ENCODE peak calls at places on chromosomes 16 and 17, in ten cellular contexts. W, D, I, X, Q, O, N, H, K and E are unnamed samples.

GRCh38 chr16:67528222-67528869 is at the start of gene RIPOR1:
- DNase-seq in O (peak), X (peak), K (peak), W (peak), Q (peak), H (no peak), D (no peak), I (peak), N (no peak), E (no peak)

GRCh38 chr17:50665838-50666237 is 31.2 kb downstream of the ABCC3 start:
- DNase-seq in D (no peak), N (no peak), K (no peak), O (no peak), H (no peak), Q (no peak), I (no peak), X (no peak), W (no peak), E (no peak)

GRCh38 chr17:30950669-30951399 is 20.0 kb upstream of the RNF135 start:
- DNase-seq in W (peak), H (peak), D (no peak), O (no peak), K (no peak), N (no peak), Q (peak), X (peak), I (peak), E (peak)

GRCh38 chr17:52986056-52986662 is 827.6 kb upstream of the CA10 start:
- DNase-seq in N (no peak), K (no peak), D (no peak), W (peak), X (no peak), Q (no peak), O (no peak), H (no peak), I (no peak), E (no peak)

GRCh38 chr16:20879175-20880053 is 20.7 kb downstream of the DCUN1D3 start:
- DNase-seq in X (no peak), K (no peak), H (no peak), Q (peak), N (peak), D (no peak), O (no peak), I (peak), W (peak), E (no peak)

GRCh38 chr17:2418572-2418971 is 17.7 kb upstream of the MNT start:
- DNase-seq in N (no peak), X (no peak), H (no peak), K (no peak), O (no peak), D (no peak), I (no peak), Q (no peak), W (peak), E (no peak)

GRCh38 chr17:8315740-8316217 is 5.7 kb downstream of the ARHGEF15 start:
- DNase-seq in X (no peak), I (no peak), Q (no peak), K (no peak), H (no peak), N (no peak), D (no peak), O (peak), W (no peak), E (no peak)

GRCh38 chr17:38590988-38591758 is 14.6 kb downstream of the SRCIN1 start:
- DNase-seq in I (no peak), W (peak), D (no peak), K (no peak), X (no peak), O (no peak), Q (peak), N (no peak), H (no peak), E (peak)

GRCh38 chr16:66561381-66562080 is 4.7 kb upstream of the CMTM1 start:
- DNase-seq in D (no peak), H (no peak), X (no peak), O (no peak), W (no peak), Q (no peak), K (no peak), N (no peak), I (no peak), E (no peak)

GRCh38 chr17:48051278-48051677 is 3.1 kb downstream of the NFE2L1 start:
- DNase-seq in Q (no peak), I (no peak), N (no peak), D (no peak), H (no peak), K (no peak), X (peak), O (no peak), W (no peak), E (no peak)

GRCh38 chr16:30651124-30652004 is 604 bp downstream of the PRR14 start:
- DNase-seq in K (peak), D (peak), X (peak), Q (peak), H (peak), I (peak), O (peak), N (peak), W (peak), E (peak)

GRCh38 chr17:39705786-39706348 is 6.0 kb downstream of the ERBB2 start:
- DNase-seq in N (peak), K (no peak), I (no peak), W (no peak), O (peak), H (no peak), Q (no peak), X (no peak), D (peak), E (peak)

GRCh38 chr16:14309906-14310305 is 238.8 kb downstream of the MRTFB start:
- DNase-seq in O (peak), D (no peak), N (peak), K (no peak), X (no peak), Q (peak), W (no peak), H (no peak), I (peak), E (no peak)

GRCh38 chr17:36705651-36706436 is 104.5 kb downstream of the MRM1 start:
- DNase-seq in W (peak), Q (peak), D (peak), K (peak), N (peak), H (no peak), I (peak), X (no peak), O (no peak), E (no peak)

GRCh38 chr17:77144227-77144626 is 3.5 kb downstream of the SEC14L1 start:
- DNase-seq in H (no peak), K (no peak), N (no peak), O (no peak), X (no peak), W (no peak), D (no peak), I (no peak), Q (no peak), E (no peak)

GRCh38 chr17:59756236-59756818 is 48.9 kb downstream of the VMP1 start:
- DNase-seq in Q (peak), W (no peak), I (peak), K (no peak), O (no peak), X (no peak), H (no peak), N (peak), D (peak), E (no peak)

GRCh38 chr16:15701975-15702970 is 52.2 kb downstream of the NDE1 start:
- DNase-seq in Q (peak), I (peak), W (no peak), H (no peak), O (no peak), N (no peak), X (peak), D (no peak), K (no peak), E (no peak)

GRCh38 chr17:80063815-80064585 is 27.6 kb downstream of the CCDC40 start:
- DNase-seq in X (peak), D (no peak), K (no peak), H (peak), N (peak), Q (peak), I (peak), O (peak), W (no peak), E (peak)

GRCh38 chr16:17474037-17474436 is 3.3 kb upstream of the XYLT1 start:
- DNase-seq in W (peak), Q (peak), K (no peak), N (no peak), H (no peak), D (no peak), O (no peak), X (peak), I (no peak), E (no peak)

GRCh38 chr17:80379348-80379747 is 35.6 kb upstream of the ENDOV start:
- DNase-seq in I (no peak), K (no peak), O (no peak), X (no peak), Q (no peak), N (no peak), D (no peak), H (no peak), W (no peak), E (no peak)

GRCh38 chr16:87201777-87202176 is 115.4 kb downstream of the C16orf95 start:
- DNase-seq in N (no peak), Q (peak), X (no peak), W (no peak), O (no peak), I (no peak), D (no peak), K (no peak), H (no peak), E (no peak)

GRCh38 chr17:48261297-48261880 is 153.8 kb downstream of the SNX11 start:
- DNase-seq in Q (peak), H (no peak), D (peak), I (no peak), K (no peak), W (peak), X (no peak), N (no peak), O (no peak), E (no peak)

GRCh38 chr17:49889500-49889899 is 41.6 kb upstream of the TAC4 start:
- DNase-seq in D (peak), W (no peak), Q (no peak), N (no peak), H (no peak), I (no peak), X (no peak), K (no peak), O (no peak), E (no peak)

GRCh38 chr17:74840989-74841666 is 18.6 kb downstream of the GRIN2C start:
- DNase-seq in O (no peak), Q (peak), N (peak), D (no peak), W (no peak), K (no peak), I (peak), X (peak), H (peak), E (peak)